ENCODE peak calls at places on chromosome 7, in nine cellular contexts. One of them, this sample, is unnamed.

GRCh38 chr7:130996841-130997231 is 262.8 kb upstream of the KLF14 start:
- DNase-seq in CD8-positive, alpha-beta T cell: no peak
- DNase-seq in heart left ventricle: no peak
- DNase-seq in thoracic aorta: no peak
- DNase-seq in CD4-positive, alpha-beta memory T cell: no peak
- DNase-seq in HepG2: peak; percentile 93
- DNase-seq in sigmoid colon: no peak
- DNase-seq in dorsolateral prefrontal cortex: no peak
- DNase-seq in Peyer's patch: no peak
- DNase-seq in this sample: peak; percentile 82

GRCh38 chr7:23230586-23231195 is 15.9 kb upstream of the GPNMB start:
- DNase-seq in HepG2: no peak
- DNase-seq in dorsolateral prefrontal cortex: peak; percentile 67
- DNase-seq in CD4-positive, alpha-beta memory T cell: no peak
- DNase-seq in Peyer's patch: no peak
- DNase-seq in heart left ventricle: no peak
- DNase-seq in sigmoid colon: no peak
- DNase-seq in CD8-positive, alpha-beta T cell: no peak
- DNase-seq in thoracic aorta: no peak
- DNase-seq in this sample: no peak

GRCh38 chr7:30815016-30815854 is 44.0 kb downstream of the MINDY4 start:
- DNase-seq in Peyer's patch: no peak
- DNase-seq in heart left ventricle: no peak
- DNase-seq in HepG2: no peak
- DNase-seq in CD8-positive, alpha-beta T cell: no peak
- DNase-seq in dorsolateral prefrontal cortex: no peak
- DNase-seq in sigmoid colon: peak; percentile 76
- DNase-seq in thoracic aorta: peak; percentile 39
- DNase-seq in CD4-positive, alpha-beta memory T cell: no peak
- DNase-seq in this sample: no peak

GRCh38 chr7:14377646-14378266 is 388.3 kb upstream of the ETV1 start:
- DNase-seq in CD8-positive, alpha-beta T cell: no peak
- DNase-seq in sigmoid colon: no peak
- DNase-seq in dorsolateral prefrontal cortex: no peak
- DNase-seq in HepG2: no peak
- DNase-seq in Peyer's patch: no peak
- DNase-seq in heart left ventricle: no peak
- DNase-seq in thoracic aorta: no peak
- DNase-seq in CD4-positive, alpha-beta memory T cell: no peak
- DNase-seq in this sample: no peak

GRCh38 chr7:45712872-45713668 is 138.9 kb downstream of the ADCY1 start:
- DNase-seq in Peyer's patch: no peak
- DNase-seq in HepG2: no peak
- DNase-seq in sigmoid colon: no peak
- DNase-seq in dorsolateral prefrontal cortex: no peak
- DNase-seq in CD4-positive, alpha-beta memory T cell: no peak
- DNase-seq in heart left ventricle: no peak
- DNase-seq in CD8-positive, alpha-beta T cell: no peak
- DNase-seq in thoracic aorta: no peak
- DNase-seq in this sample: no peak

GRCh38 chr7:75987026-75987804 is 7.2 kb downstream of the TMEM120A start:
- DNase-seq in heart left ventricle: no peak
- DNase-seq in Peyer's patch: no peak
- DNase-seq in HepG2: no peak
- DNase-seq in thoracic aorta: no peak
- DNase-seq in CD4-positive, alpha-beta memory T cell: no peak
- DNase-seq in CD8-positive, alpha-beta T cell: no peak
- DNase-seq in dorsolateral prefrontal cortex: no peak
- DNase-seq in sigmoid colon: peak; percentile 29
- DNase-seq in this sample: peak; percentile 0

GRCh38 chr7:133051066-133051465 is 30.8 kb downstream of the CHCHD3 start:
- DNase-seq in dorsolateral prefrontal cortex: no peak
- DNase-seq in Peyer's patch: no peak
- DNase-seq in HepG2: no peak
- DNase-seq in sigmoid colon: no peak
- DNase-seq in CD8-positive, alpha-beta T cell: no peak
- DNase-seq in heart left ventricle: peak; percentile 19
- DNase-seq in thoracic aorta: no peak
- DNase-seq in CD4-positive, alpha-beta memory T cell: no peak
- DNase-seq in this sample: no peak

GRCh38 chr7:27213150-27213903 is 13.4 kb upstream of the HOXA13 start:
- DNase-seq in Peyer's patch: no peak
- DNase-seq in dorsolateral prefrontal cortex: no peak
- DNase-seq in sigmoid colon: no peak
- DNase-seq in heart left ventricle: no peak
- DNase-seq in thoracic aorta: no peak
- DNase-seq in CD4-positive, alpha-beta memory T cell: no peak
- DNase-seq in CD8-positive, alpha-beta T cell: no peak
- DNase-seq in HepG2: no peak
- DNase-seq in this sample: no peak

GRCh38 chr7:24756545-24756988 is 697 bp downstream of the GSDME start:
- DNase-seq in thoracic aorta: no peak
- DNase-seq in dorsolateral prefrontal cortex: peak; percentile 46
- DNase-seq in Peyer's patch: no peak
- DNase-seq in sigmoid colon: no peak
- DNase-seq in heart left ventricle: no peak
- DNase-seq in CD8-positive, alpha-beta T cell: no peak
- DNase-seq in HepG2: no peak
- DNase-seq in CD4-positive, alpha-beta memory T cell: peak; percentile 6
- DNase-seq in this sample: peak; percentile 15

GRCh38 chr7:99392659-99393362 is 15.6 kb downstream of the PDAP1 start:
- DNase-seq in thoracic aorta: no peak
- DNase-seq in Peyer's patch: peak; percentile 88
- DNase-seq in sigmoid colon: peak; percentile 91
- DNase-seq in dorsolateral prefrontal cortex: peak; percentile 75
- DNase-seq in CD4-positive, alpha-beta memory T cell: peak; percentile 87
- DNase-seq in HepG2: no peak
- DNase-seq in heart left ventricle: peak; percentile 79
- DNase-seq in CD8-positive, alpha-beta T cell: peak; percentile 87
- DNase-seq in this sample: peak; percentile 90

GRCh38 chr7:134935701-134936100 is 50.6 kb upstream of the AGBL3 start:
- DNase-seq in CD4-positive, alpha-beta memory T cell: no peak
- DNase-seq in dorsolateral prefrontal cortex: no peak
- DNase-seq in Peyer's patch: no peak
- DNase-seq in CD8-positive, alpha-beta T cell: no peak
- DNase-seq in HepG2: no peak
- DNase-seq in heart left ventricle: no peak
- DNase-seq in sigmoid colon: no peak
- DNase-seq in thoracic aorta: no peak
- DNase-seq in this sample: no peak

GRCh38 chr7:67450171-67450570 is 453.5 kb downstream of the TYW1 start:
- DNase-seq in heart left ventricle: no peak
- DNase-seq in Peyer's patch: no peak
- DNase-seq in HepG2: no peak
- DNase-seq in dorsolateral prefrontal cortex: no peak
- DNase-seq in CD4-positive, alpha-beta memory T cell: no peak
- DNase-seq in sigmoid colon: no peak
- DNase-seq in CD8-positive, alpha-beta T cell: no peak
- DNase-seq in thoracic aorta: no peak
- DNase-seq in this sample: no peak

GRCh38 chr7:116167177-116167576 is 43.2 kb upstream of the TES start:
- DNase-seq in heart left ventricle: no peak
- DNase-seq in HepG2: no peak
- DNase-seq in thoracic aorta: no peak
- DNase-seq in CD4-positive, alpha-beta memory T cell: no peak
- DNase-seq in CD8-positive, alpha-beta T cell: no peak
- DNase-seq in Peyer's patch: no peak
- DNase-seq in dorsolateral prefrontal cortex: no peak
- DNase-seq in sigmoid colon: no peak
- DNase-seq in this sample: no peak

GRCh38 chr7:50803359-50804337 is 21.0 kb upstream of the GRB10 start:
- DNase-seq in heart left ventricle: no peak
- DNase-seq in HepG2: no peak
- DNase-seq in CD8-positive, alpha-beta T cell: no peak
- DNase-seq in thoracic aorta: no peak
- DNase-seq in dorsolateral prefrontal cortex: no peak
- DNase-seq in CD4-positive, alpha-beta memory T cell: no peak
- DNase-seq in Peyer's patch: no peak
- DNase-seq in sigmoid colon: no peak
- DNase-seq in this sample: no peak

GRCh38 chr7:149196151-149196704 is 882 bp downstream of the ZNF282 start:
- DNase-seq in Peyer's patch: no peak
- DNase-seq in dorsolateral prefrontal cortex: no peak
- DNase-seq in HepG2: no peak
- DNase-seq in heart left ventricle: no peak
- DNase-seq in sigmoid colon: peak; percentile 53
- DNase-seq in CD8-positive, alpha-beta T cell: peak; percentile 5
- DNase-seq in thoracic aorta: no peak
- DNase-seq in CD4-positive, alpha-beta memory T cell: peak; percentile 17
- DNase-seq in this sample: no peak

GRCh38 chr7:155992974-155993373 is 180.7 kb upstream of the SHH start:
- DNase-seq in thoracic aorta: no peak
- DNase-seq in heart left ventricle: no peak
- DNase-seq in sigmoid colon: no peak
- DNase-seq in CD4-positive, alpha-beta memory T cell: no peak
- DNase-seq in CD8-positive, alpha-beta T cell: no peak
- DNase-seq in dorsolateral prefrontal cortex: peak; percentile 11
- DNase-seq in Peyer's patch: no peak
- DNase-seq in HepG2: no peak
- DNase-seq in this sample: no peak

GRCh38 chr7:44093102-44093641 is 10.8 kb upstream of the POLM start:
- DNase-seq in Peyer's patch: no peak
- DNase-seq in HepG2: no peak
- DNase-seq in sigmoid colon: no peak
- DNase-seq in CD8-positive, alpha-beta T cell: no peak
- DNase-seq in heart left ventricle: no peak
- DNase-seq in CD4-positive, alpha-beta memory T cell: no peak
- DNase-seq in thoracic aorta: no peak
- DNase-seq in dorsolateral prefrontal cortex: no peak
- DNase-seq in this sample: no peak

GRCh38 chr7:19491821-19492452 is 216.9 kb downstream of the POLR1F start:
- DNase-seq in dorsolateral prefrontal cortex: no peak
- DNase-seq in sigmoid colon: no peak
- DNase-seq in heart left ventricle: no peak
- DNase-seq in HepG2: no peak
- DNase-seq in CD8-positive, alpha-beta T cell: no peak
- DNase-seq in Peyer's patch: no peak
- DNase-seq in thoracic aorta: no peak
- DNase-seq in CD4-positive, alpha-beta memory T cell: no peak
- DNase-seq in this sample: no peak

GRCh38 chr7:47591655-47592572 is 10.0 kb upstream of the TNS3 start:
- DNase-seq in HepG2: peak; percentile 75
- DNase-seq in sigmoid colon: no peak
- DNase-seq in Peyer's patch: no peak
- DNase-seq in CD8-positive, alpha-beta T cell: no peak
- DNase-seq in dorsolateral prefrontal cortex: no peak
- DNase-seq in CD4-positive, alpha-beta memory T cell: no peak
- DNase-seq in thoracic aorta: no peak
- DNase-seq in heart left ventricle: no peak
- DNase-seq in this sample: no peak

DNA sequence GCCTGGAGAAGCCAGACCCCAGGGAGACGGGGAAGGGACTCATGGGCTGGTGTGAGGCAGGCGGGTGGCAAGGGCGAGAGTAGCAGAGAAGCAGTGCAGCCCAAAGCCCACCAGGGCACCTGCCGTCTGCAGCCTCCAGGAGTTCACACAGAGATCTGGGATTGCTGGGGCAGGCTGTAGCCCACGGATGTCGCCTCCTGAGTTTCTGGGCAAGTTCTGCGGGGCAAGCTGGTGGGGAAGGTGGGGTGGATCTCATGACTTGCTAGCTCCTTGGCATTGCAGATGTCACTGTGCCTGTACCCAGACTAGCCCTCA is 6.0 kb downstream of the ADCK2 start:
- DNase-seq in dorsolateral prefrontal cortex: no peak
- DNase-seq in Peyer's patch: no peak
- DNase-seq in thoracic aorta: no peak
- DNase-seq in CD4-positive, alpha-beta memory T cell: no peak
- DNase-seq in CD8-positive, alpha-beta T cell: no peak
- DNase-seq in HepG2: no peak
- DNase-seq in heart left ventricle: no peak
- DNase-seq in sigmoid colon: no peak
- DNase-seq in this sample: no peak
- H3K27me3 ChIP-seq in dorsolateral prefrontal cortex: no peaks in the 10 kb centered on the region
- H3K27me3 ChIP-seq in Peyer's patch: no peaks in the 10 kb centered on the region
- H3K27me3 ChIP-seq in thoracic aorta: no peaks in the 10 kb centered on the region
- H3K27me3 ChIP-seq in CD4-positive, alpha-beta memory T cell: no peaks in the 10 kb centered on the region
- H3K27me3 ChIP-seq in CD8-positive, alpha-beta T cell: no peaks in the 10 kb centered on the region
- H3K27me3 ChIP-seq in HepG2: no peaks in the 10 kb centered on the region
- H3K27me3 ChIP-seq in heart left ventricle: no peaks in the 10 kb centered on the region
- H3K27me3 ChIP-seq in sigmoid colon: no peaks in the 10 kb centered on the region
- H3K27me3 ChIP-seq in this sample: no peaks in the 10 kb centered on the region

GRCh38 chr7:93921190-93921585 is 347 bp upstream of the GNG11 start:
- DNase-seq in CD4-positive, alpha-beta memory T cell: no peak
- DNase-seq in Peyer's patch: no peak
- DNase-seq in thoracic aorta: no peak
- DNase-seq in HepG2: no peak
- DNase-seq in dorsolateral prefrontal cortex: no peak
- DNase-seq in heart left ventricle: no peak
- DNase-seq in CD8-positive, alpha-beta T cell: no peak
- DNase-seq in sigmoid colon: no peak
- DNase-seq in this sample: no peak
- H3K4me3 ChIP-seq in CD4-positive, alpha-beta memory T cell: no peak overlapping the region
- H3K4me3 ChIP-seq in Peyer's patch: peak overlapping the region; percentile 39
- H3K4me3 ChIP-seq in thoracic aorta: peak overlapping the region; percentile 84
- H3K4me3 ChIP-seq in HepG2: no peak overlapping the region
- H3K4me3 ChIP-seq in dorsolateral prefrontal cortex: peak overlapping the region; percentile 64
- H3K4me3 ChIP-seq in heart left ventricle: peak overlapping the region; percentile 67
- H3K4me3 ChIP-seq in CD8-positive, alpha-beta T cell: no peak overlapping the region
- H3K4me3 ChIP-seq in sigmoid colon: peak overlapping the region; percentile 64
- H3K4me3 ChIP-seq in this sample: no peak overlapping the region

DNA sequence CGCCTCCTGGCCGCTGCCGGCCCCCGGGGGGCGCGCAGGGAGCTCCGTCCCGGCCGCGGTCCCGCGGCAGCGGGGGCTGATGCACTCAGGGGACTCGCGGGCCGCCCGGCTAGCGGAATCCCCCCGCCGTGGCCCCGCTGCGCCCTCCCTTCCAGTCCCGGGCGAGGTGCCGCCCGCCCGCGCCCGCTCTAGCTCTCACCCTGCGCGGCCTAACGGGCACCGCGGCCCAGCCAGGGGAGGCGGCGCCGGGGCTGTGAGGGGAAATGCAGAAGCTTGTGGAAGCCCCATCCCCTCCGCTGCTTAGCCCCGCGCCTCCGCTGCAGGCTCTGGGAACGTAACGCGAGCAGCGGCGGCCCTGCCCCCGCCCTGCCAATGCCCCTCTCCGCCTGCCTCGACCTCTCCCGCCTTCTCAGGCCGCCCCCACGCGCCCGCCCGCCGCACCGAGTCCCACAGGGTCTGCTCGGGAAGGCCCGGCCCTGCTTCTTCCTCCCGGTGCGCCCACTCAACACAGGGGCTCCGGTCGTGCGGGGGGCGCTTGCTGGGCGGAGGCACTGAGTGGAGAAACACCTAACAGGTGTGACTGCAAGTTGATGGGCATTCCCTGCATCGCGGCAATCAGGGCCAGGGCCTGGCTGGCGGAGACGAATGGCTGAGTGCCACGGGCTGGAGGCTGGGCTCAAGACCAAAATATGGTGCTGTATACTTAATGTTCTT is 383 bp upstream of the TMEM229A start:
- DNase-seq in heart left ventricle: peak; percentile 20
- DNase-seq in sigmoid colon: peak; percentile 54
- DNase-seq in CD4-positive, alpha-beta memory T cell: no peak
- DNase-seq in Peyer's patch: no peak
- DNase-seq in HepG2: no peak
- DNase-seq in CD8-positive, alpha-beta T cell: no peak
- DNase-seq in dorsolateral prefrontal cortex: peak; percentile 79
- DNase-seq in thoracic aorta: no peak
- DNase-seq in this sample: peak; percentile 82
- H3K27me3 ChIP-seq in heart left ventricle: peaks cover 52% of the 10 kb centered on the region
- H3K27me3 ChIP-seq in sigmoid colon: peaks cover 39% of the 10 kb centered on the region
- H3K27me3 ChIP-seq in CD4-positive, alpha-beta memory T cell: peaks cover 6% of the 10 kb centered on the region
- H3K27me3 ChIP-seq in Peyer's patch: no peaks in the 10 kb centered on the region
- H3K27me3 ChIP-seq in HepG2: peaks cover 13% of the 10 kb centered on the region
- H3K27me3 ChIP-seq in CD8-positive, alpha-beta T cell: peaks cover 8% of the 10 kb centered on the region
- H3K27me3 ChIP-seq in dorsolateral prefrontal cortex: no peaks in the 10 kb centered on the region
- H3K27me3 ChIP-seq in thoracic aorta: no peaks in the 10 kb centered on the region
- H3K27me3 ChIP-seq in this sample: peaks cover 6% of the 10 kb centered on the region

GRCh38 chr7:711093-711966 is 15.2 kb upstream of the DNAAF5 start:
- DNase-seq in sigmoid colon: peak; percentile 66
- DNase-seq in Peyer's patch: no peak
- DNase-seq in dorsolateral prefrontal cortex: no peak
- DNase-seq in thoracic aorta: no peak
- DNase-seq in HepG2: no peak
- DNase-seq in heart left ventricle: no peak
- DNase-seq in CD4-positive, alpha-beta memory T cell: no peak
- DNase-seq in CD8-positive, alpha-beta T cell: no peak
- DNase-seq in this sample: no peak
- H3K4me3 ChIP-seq in sigmoid colon: peak overlapping the region; percentile 91
- H3K4me3 ChIP-seq in Peyer's patch: peak overlapping the region; percentile 48
- H3K4me3 ChIP-seq in dorsolateral prefrontal cortex: peak overlapping the region; percentile 62
- H3K4me3 ChIP-seq in thoracic aorta: peak overlapping the region; percentile 65
- H3K4me3 ChIP-seq in HepG2: no peak overlapping the region
- H3K4me3 ChIP-seq in heart left ventricle: peak overlapping the region; percentile 70
- H3K4me3 ChIP-seq in CD4-positive, alpha-beta memory T cell: no peak overlapping the region
- H3K4me3 ChIP-seq in CD8-positive, alpha-beta T cell: peak overlapping the region; percentile 23
- H3K4me3 ChIP-seq in this sample: no peak overlapping the region

This sample was measured in body of pancreas.